ENCODE peak calls at places on chromosomes 13 and 19, in ten cellular contexts. S is GM04503; A is hepatic stellate cell; E is fibroblast of pulmonary artery; C is stimulated activated CD8-positive, alpha-beta memory T cell treated with anti-CD3 and anti-CD28 coated beads, Interleukin-15, amount 100 ng/mL, for 48 hours; M is MM.1S; D is omental fat pad; U is activated CD4-positive, alpha-beta T cell treated with anti-CD3 and anti-CD28 coated beads for 24 hours; R is naive B cell; N is T-cell. Q is an unnamed sample.

GRCh38 chr19:8517551-8518442 is 3.8 kb upstream of the ZNF414 start:
- DNase-seq in S (peak; percentile 54), A (no peak), E (peak; percentile 81), C (peak; percentile 12), M (no peak), D (no peak), U (no peak), R (no peak), N (peak; percentile 70), Q (no peak)

GRCh38 chr13:40568246-40568645 is 98.2 kb downstream of the FOXO1 start:
- DNase-seq in S (no peak), A (no peak), E (no peak), C (no peak), M (no peak), D (no peak), U (no peak), R (no peak), N (no peak), Q (no peak)

GRCh38 chr19:43651758-43652545 is 12.3 kb upstream of the CADM4 start:
- DNase-seq in S (no peak), A (peak; percentile 75), E (peak; percentile 77), C (no peak), M (peak; percentile 80), D (no peak), U (peak; percentile 28), R (peak; percentile 39), N (peak; percentile 36), Q (no peak)

GRCh38 chr13:90919153-90919552 is 428.3 kb upstream of the MIR17HG start:
- DNase-seq in S (no peak), A (no peak), E (no peak), C (no peak), M (no peak), D (no peak), U (no peak), R (no peak), N (no peak), Q (no peak)

GRCh38 chr19:988510-988909 is 4.4 kb downstream of the WDR18 start:
- DNase-seq in S (no peak), A (no peak), E (no peak), C (no peak), M (no peak), D (no peak), U (no peak), R (no peak), N (no peak), Q (no peak)

GRCh38 chr19:45876411-45877197 is 9.3 kb downstream of the IRF2BP1 start:
- DNase-seq in S (no peak), A (peak; percentile 48), E (peak; percentile 22), C (no peak), M (no peak), D (no peak), U (no peak), R (no peak), N (no peak), Q (no peak)

GRCh38 chr19:38057954-38058690 is 151.1 kb downstream of the SIPA1L3 start:
- DNase-seq in S (no peak), A (no peak), E (no peak), C (no peak), M (no peak), D (no peak), U (no peak), R (no peak), N (no peak), Q (no peak)

GRCh38 chr13:21326155-21327030 is 132.7 kb downstream of the ZDHHC20 start:
- DNase-seq in S (peak; percentile 22), A (peak; percentile 44), E (peak; percentile 32), C (no peak), M (no peak), D (no peak), U (no peak), R (no peak), N (peak; percentile 25), Q (no peak)

GRCh38 chr19:46916971-46917370 is 56.2 kb downstream of the ARHGAP35 start:
- DNase-seq in S (no peak), A (no peak), E (no peak), C (no peak), M (peak; percentile 20), D (no peak), U (no peak), R (no peak), N (no peak), Q (no peak)

GRCh38 chr19:14073232-14073924 is 792 bp downstream of the MISP3 start:
- DNase-seq in S (no peak), A (peak; percentile 76), E (peak; percentile 82), C (peak; percentile 70), M (peak; percentile 83), D (no peak), U (peak; percentile 56), R (peak; percentile 82), N (peak; percentile 75), Q (peak; percentile 89)

GRCh38 chr13:91988331-91988730 is 589.9 kb downstream of the GPC5 start:
- DNase-seq in S (no peak), A (no peak), E (no peak), C (no peak), M (no peak), D (no peak), U (no peak), R (no peak), N (no peak), Q (no peak)

GRCh38 chr13:99687728-99688397 is 186.6 kb downstream of the TM9SF2 start:
- DNase-seq in S (no peak), A (no peak), E (no peak), C (no peak), M (no peak), D (no peak), U (no peak), R (no peak), N (no peak), Q (no peak)

GRCh38 chr13:76965759-76966421 is 17.6 kb downstream of the ACOD1 start:
- DNase-seq in S (peak; percentile 17), A (no peak), E (peak; percentile 84), C (no peak), M (no peak), D (no peak), U (no peak), R (no peak), N (no peak), Q (no peak)

GRCh38 chr13:75400775-75401174 is 81.2 kb downstream of the TBC1D4 start:
- DNase-seq in S (no peak), A (no peak), E (no peak), C (no peak), M (no peak), D (no peak), U (no peak), R (no peak), N (no peak), Q (no peak)

GRCh38 chr19:3655402-3656072 is 28.9 kb upstream of the CACTIN start:
- DNase-seq in S (peak; percentile 76), A (peak; percentile 91), E (peak; percentile 85), C (no peak), M (no peak), D (no peak), U (no peak), R (peak; percentile 15), N (no peak), Q (no peak)

GRCh38 chr13:76009491-76009890 is 373.4 kb downstream of the LMO7 start:
- DNase-seq in S (no peak), A (no peak), E (peak; percentile 21), C (no peak), M (no peak), D (no peak), U (no peak), R (no peak), N (no peak), Q (no peak)

GRCh38 chr19:53989600-53990533 is 1.6 kb upstream of the CACNG6 start:
- DNase-seq in S (no peak), A (no peak), E (peak; percentile 73), C (no peak), M (no peak), D (no peak), U (no peak), R (no peak), N (no peak), Q (no peak)

GRCh38 chr13:25462301-25463125 is 90.7 kb downstream of the ATP8A2 start:
- DNase-seq in S (no peak), A (no peak), E (no peak), C (no peak), M (no peak), D (no peak), U (no peak), R (no peak), N (no peak), Q (no peak)

GRCh38 chr19:1173160-1173844 is 766 bp downstream of the SBNO2 start:
- DNase-seq in S (no peak), A (no peak), E (peak; percentile 22), C (no peak), M (peak; percentile 22), D (no peak), U (no peak), R (peak; percentile 17), N (no peak), Q (no peak)

GRCh38 chr19:13615890-13616289 is 109.6 kb upstream of the CACNA1A start:
- DNase-seq in S (no peak), A (no peak), E (no peak), C (no peak), M (no peak), D (no peak), U (no peak), R (no peak), N (no peak), Q (no peak)

GRCh38 chr13:71602327-71602726 is 264.7 kb downstream of the DACH1 start:
- DNase-seq in S (no peak), A (no peak), E (no peak), C (no peak), M (no peak), D (no peak), U (no peak), R (no peak), N (no peak), Q (no peak)

GRCh38 chr19:38079926-38080380 is 144.1 kb downstream of the DPF1 start:
- DNase-seq in S (peak; percentile 83), A (peak; percentile 97), E (peak; percentile 84), C (no peak), M (peak; percentile 65), D (no peak), U (no peak), R (peak; percentile 24), N (no peak), Q (no peak)

GRCh38 chr19:48807590-48808308 is 3.1 kb downstream of the BCAT2 start:
- DNase-seq in S (no peak), A (no peak), E (no peak), C (no peak), M (no peak), D (no peak), U (no peak), R (no peak), N (no peak), Q (no peak)

GRCh38 chr13:50616101-50616500 is 227.4 kb downstream of the DLEU7 start:
- DNase-seq in S (no peak), A (no peak), E (peak; percentile 55), C (no peak), M (no peak), D (no peak), U (no peak), R (no peak), N (no peak), Q (no peak)

GRCh38 chr13:78993792-78994191 is 334.8 kb upstream of the OBI1 start:
- DNase-seq in S (no peak), A (no peak), E (no peak), C (no peak), M (no peak), D (no peak), U (no peak), R (no peak), N (no peak), Q (no peak)

GRCh38 chr13:78604782-78605611 is 1.6 kb upstream of the POU4F1 start:
- DNase-seq in S (no peak), A (no peak), E (no peak), C (no peak), M (no peak), D (no peak), U (no peak), R (no peak), N (no peak), Q (no peak)

GRCh38 chr13:85148009-85148408 is 651.2 kb downstream of the SLITRK6 start:
- DNase-seq in S (no peak), A (no peak), E (peak; percentile 53), C (no peak), M (no peak), D (no peak), U (no peak), R (no peak), N (no peak), Q (no peak)

GRCh38 chr13:30329009-30329585 is 21.7 kb upstream of the KATNAL1 start:
- DNase-seq in S (no peak), A (no peak), E (no peak), C (no peak), M (no peak), D (no peak), U (no peak), R (no peak), N (no peak), Q (no peak)